ENCODE peak calls at places on chromosomes 5 and 9, in four cellular contexts. D is GM23248, Y is NT2/D1, F is DND-41. I is an unnamed sample.
A peak's percentile ranks its signal among the peaks of the same experiment; 100 is the strongest.

GRCh38 chr5:5418764-5419163 is 3.7 kb upstream of the ICE1 start:
- DNase-seq in D (no peak), Y (no peak), F (no peak), I (no peak)

GRCh38 chr9:126234681-126235349 is 91.8 kb upstream of the MVB12B start:
- DNase-seq in D (no peak), Y (no peak), F (no peak), I (no peak)

GRCh38 chr9:115327441-115328122 is 209.6 kb upstream of the TNC start:
- DNase-seq in D (peak; percentile 62), Y (no peak), F (no peak), I (peak; percentile 46)

GRCh38 chr5:42889311-42889933 is 77.7 kb upstream of the SELENOP start:
- DNase-seq in D (peak; percentile 67), Y (peak; percentile 59), F (peak; percentile 72), I (peak; percentile 91)

GRCh38 chr5:59715228-59715627 is 178.3 kb downstream of the PDE4D start:
- DNase-seq in D (no peak), Y (no peak), F (no peak), I (no peak)

GRCh38 chr5:142432961-142433360 is 108.1 kb upstream of the SPRY4 start:
- DNase-seq in D (no peak), Y (no peak), F (peak; percentile 91), I (no peak)

GRCh38 chr9:117412841-117413240 is 2.0 kb downstream of the ASTN2 start:
- DNase-seq in D (no peak), Y (no peak), F (no peak), I (no peak)

GRCh38 chr5:94994465-94994996 is 290.4 kb downstream of the MCTP1 start:
- DNase-seq in D (no peak), Y (no peak), F (no peak), I (no peak)

GRCh38 chr9:96478829-96479371 is 28.9 kb downstream of the HABP4 start:
- DNase-seq in D (peak; percentile 76), Y (no peak), F (no peak), I (peak; percentile 38)

GRCh38 chr9:99026271-99026955 is 78.5 kb upstream of the TGFBR1 start:
- DNase-seq in D (no peak), Y (no peak), F (no peak), I (no peak)

GRCh38 chr5:154755361-154756202 is at the start of gene LARP1:
- DNase-seq in D (peak; percentile 67), Y (no peak), F (no peak), I (peak; percentile 61)

GRCh38 chr5:169913479-169913878 is 66.8 kb downstream of the INSYN2B start:
- DNase-seq in D (peak; percentile 28), Y (no peak), F (no peak), I (no peak)

GRCh38 chr5:157748740-157749461 is 5.4 kb downstream of the LSM11 start:
- DNase-seq in D (peak; percentile 89), Y (no peak), F (no peak), I (peak; percentile 72)

GRCh38 chr5:53378590-53379247 is 101.7 kb upstream of the FST start:
- DNase-seq in D (peak; percentile 88), Y (no peak), F (no peak), I (peak; percentile 64)

GRCh38 chr9:130263601-130264413 is 1.8 kb upstream of the HMCN2 start:
- DNase-seq in D (peak; percentile 32), Y (no peak), F (no peak), I (no peak)

GRCh38 chr9:35923927-35924763 is 14.9 kb downstream of the SPAAR start:
- DNase-seq in D (peak; percentile 97), Y (no peak), F (no peak), I (peak; percentile 85)

GRCh38 chr9:87751423-87751822 is 25.5 kb downstream of the CTSL start:
- DNase-seq in D (no peak), Y (no peak), F (no peak), I (no peak)

GRCh38 chr9:128067898-128068655 is at the start of gene SLC25A25:
- DNase-seq in D (peak; percentile 99), Y (peak; percentile 99), F (peak; percentile 100), I (peak; percentile 100)
- H3K4me1 ChIP-seq in D (peaks cover 40% of the 10 kb centered on the region), Y (peaks cover 16% of the 10 kb centered on the region), F (peaks cover 67% of the 10 kb centered on the region), I (peaks cover 58% of the 10 kb centered on the region)

GRCh38 chr9:109304350-109304749 is 16.5 kb downstream of the EPB41L4B start:
- DNase-seq in D (no peak), Y (no peak), F (no peak), I (no peak)
- H3K9ac ChIP-seq in D (no peak overlapping the region), Y (no peak overlapping the region), F (no peak overlapping the region), I (no peak overlapping the region)

GRCh38 chr5:140018517-140018916 is 24.6 kb downstream of the NRG2 start:
- DNase-seq in D (no peak), Y (no peak), F (no peak), I (no peak)

GRCh38 chr5:140018096-140018481 is 25.0 kb downstream of the NRG2 start:
- DNase-seq in D (no peak), Y (no peak), F (no peak), I (no peak)

GRCh38 chr5:140018920-140019644 is 24.0 kb downstream of the NRG2 start:
- DNase-seq in D (no peak), Y (no peak), F (no peak), I (no peak)

GRCh38 chr5:140023611-140024191 is 19.4 kb downstream of the NRG2 start:
- DNase-seq in D (no peak), Y (no peak), F (no peak), I (no peak)

DNA sequence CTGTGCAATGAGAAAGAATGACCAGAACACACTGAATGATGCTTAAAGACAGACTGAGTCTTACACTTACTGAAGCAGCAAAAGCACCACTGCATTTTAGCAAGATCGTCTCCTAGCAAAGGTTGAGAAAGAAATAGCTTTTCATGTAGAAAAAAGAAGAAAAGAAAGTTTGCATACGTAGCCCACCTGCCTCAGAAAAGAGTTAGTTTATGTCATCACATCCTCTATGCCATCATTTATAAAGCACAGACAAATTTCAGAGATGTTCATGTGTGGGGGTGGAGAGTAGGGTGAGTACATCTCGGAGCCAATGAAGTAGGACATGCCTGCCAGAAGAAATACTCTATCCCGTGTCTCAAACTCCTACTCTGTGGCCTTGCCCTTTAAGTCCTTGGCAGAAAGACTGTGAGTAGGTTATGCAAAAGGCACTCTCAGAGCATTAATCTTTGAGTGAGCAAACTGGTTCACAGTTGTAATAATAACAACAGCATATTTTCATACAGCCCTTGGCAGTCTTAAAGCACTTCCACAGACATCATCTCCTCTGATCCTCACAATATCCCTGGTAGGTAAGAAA is 22.4 kb downstream of the NRG2 start:
- DNase-seq in D (peak; percentile 50), Y (no peak), F (no peak), I (peak; percentile 16)
- H3K4me1 ChIP-seq in D (no peaks in the 10 kb centered on the region), Y (no peaks in the 10 kb centered on the region), F (no peaks in the 10 kb centered on the region), I (peaks cover 19% of the 10 kb centered on the region)

GRCh38 chr9:75896193-75896592 is 5.7 kb downstream of the PCSK5 start:
- DNase-seq in D (no peak), Y (no peak), F (no peak), I (no peak)
- H3K9ac ChIP-seq in D (no peak overlapping the region), Y (no peak overlapping the region), F (no peak overlapping the region), I (no peak overlapping the region)

DNA sequence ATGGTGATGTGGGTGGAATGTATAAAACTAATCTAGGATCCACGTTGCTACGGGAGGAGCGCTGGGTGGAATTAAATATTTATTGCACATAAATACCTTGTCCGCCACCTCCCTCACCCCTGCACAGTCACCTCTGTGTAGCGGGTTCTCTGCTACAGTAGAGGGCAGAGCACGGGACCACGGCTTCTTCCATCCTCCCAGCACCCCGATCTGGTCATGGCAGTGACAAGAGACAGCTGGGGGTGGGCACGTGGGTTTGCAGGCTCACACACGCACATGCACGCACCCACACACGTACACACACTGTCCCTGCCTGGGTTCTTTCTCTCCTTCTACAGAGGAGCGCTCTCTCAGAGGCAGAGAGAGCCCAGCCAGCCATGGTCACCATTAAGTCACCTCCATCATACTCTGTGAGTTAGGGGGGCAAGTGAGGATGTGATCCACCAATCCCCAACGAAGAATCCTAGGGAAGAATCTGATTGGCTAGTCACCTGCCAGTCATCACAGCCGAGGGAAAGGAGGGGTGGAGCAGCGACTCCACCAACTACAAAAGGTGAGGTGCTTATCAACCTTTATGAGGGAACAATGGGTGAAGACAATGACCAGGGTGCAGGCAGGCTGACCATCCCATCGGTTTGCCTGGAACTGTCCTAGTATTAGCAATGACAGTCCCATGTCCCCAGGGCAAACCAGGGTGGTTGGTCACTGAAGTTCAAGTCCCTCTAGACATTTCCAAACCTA is 18.5 kb upstream of the FCN1 start:
- DNase-seq in D (no peak), Y (no peak), F (no peak), I (no peak)
- H3K4me1 ChIP-seq in D (no peaks in the 10 kb centered on the region), Y (peaks cover 22% of the 10 kb centered on the region), F (no peaks in the 10 kb centered on the region), I (no peaks in the 10 kb centered on the region)

GRCh38 chr5:98773214-98773463 is 324 bp upstream of the RGMB start:
- DNase-seq in D (no peak), Y (no peak), F (no peak), I (no peak)
- H3K9ac ChIP-seq in D (peak overlapping the region; percentile 100), Y (peak overlapping the region; percentile 61), F (no peak overlapping the region), I (peak overlapping the region; percentile 93)

DNA sequence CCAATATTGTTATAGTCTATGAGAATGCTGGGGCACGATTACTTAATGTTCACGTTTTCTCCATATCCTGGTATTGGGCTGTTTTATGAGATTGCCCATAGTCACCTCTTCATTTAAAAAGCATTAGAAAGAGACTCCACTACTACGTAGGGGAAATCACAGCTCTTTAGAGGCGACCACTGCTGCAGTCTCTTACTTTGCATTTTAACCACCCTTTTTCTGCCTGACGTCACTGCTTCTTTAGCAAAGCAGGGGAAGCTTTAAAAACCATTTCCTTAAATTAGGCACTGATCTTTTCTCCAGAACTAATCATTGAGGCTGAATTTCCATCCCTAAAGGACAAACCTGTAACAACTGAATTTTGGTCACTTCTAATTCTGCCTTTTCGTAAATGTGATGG is 38.9 kb downstream of the ZNF608 start:
- DNase-seq in D (no peak), Y (no peak), F (no peak), I (no peak)
- H3K4me1 ChIP-seq in D (no peaks in the 10 kb centered on the region), Y (peaks cover 7% of the 10 kb centered on the region), F (peaks cover 2% of the 10 kb centered on the region), I (peaks cover 8% of the 10 kb centered on the region)

GRCh38 chr5:179154346-179154990 is 94.3 kb downstream of the ZNF354C start:
- DNase-seq in D (no peak), Y (no peak), F (no peak), I (no peak)
- H3K9ac ChIP-seq in D (no peak overlapping the region), Y (no peak overlapping the region), F (no peak overlapping the region), I (no peak overlapping the region)

I was measured in adipocyte.